ENCODE peak calls at places on chromosomes 6 and 20, in four cellular contexts. I is GM20000, S is B cell, P is foreskin fibroblast. U is an unnamed sample.

GRCh38 chr20:38412877-38413577 is 22.1 kb downstream of the SNHG17 start:
- DNase-seq in S (no peak), P (peak), I (no peak), U (no peak)

GRCh38 chr6:51569594-51569993 is 517.8 kb downstream of the PKHD1 start:
- DNase-seq in P (no peak), I (no peak), S (no peak), U (no peak)

GRCh38 chr6:31004285-31004684 is 6.0 kb upstream of the MUC22 start:
- DNase-seq in P (no peak), S (no peak), I (peak), U (no peak)

GRCh38 chr6:41682497-41682961 is 44.3 kb downstream of the MDFI start:
- DNase-seq in S (peak), I (peak), P (no peak), U (no peak)

GRCh38 chr6:134706806-134707205 is 243.1 kb downstream of the ALDH8A1 start:
- DNase-seq in P (peak), I (no peak), S (no peak), U (no peak)

GRCh38 chr20:19849341-19850189 is 91.5 kb downstream of the RIN2 start:
- DNase-seq in I (no peak), S (no peak), P (no peak), U (no peak)

GRCh38 chr6:38058022-38058421 is 238.5 kb downstream of the ZFAND3 start:
- DNase-seq in I (no peak), P (peak), S (no peak), U (peak)

GRCh38 chr6:52392944-52393343 is 27.2 kb upstream of the EFHC1 start:
- DNase-seq in S (no peak), I (no peak), P (peak), U (peak)

GRCh38 chr20:24778585-24779031 is 170.5 kb upstream of the CST7 start:
- DNase-seq in I (no peak), S (no peak), P (no peak), U (peak)

GRCh38 chr6:134720353-134721094 is 229.4 kb downstream of the ALDH8A1 start:
- DNase-seq in S (no peak), I (no peak), P (peak), U (no peak)

GRCh38 chr6:85453052-85453451 is 3.2 kb downstream of the NT5E start:
- DNase-seq in S (no peak), I (no peak), P (no peak), U (no peak)

GRCh38 chr6:11575408-11576033 is 38.0 kb downstream of the TMEM170B start:
- DNase-seq in S (peak), P (peak), I (peak), U (peak)

GRCh38 chr6:170131351-170131750 is 159.5 kb downstream of the DLL1 start:
- DNase-seq in I (no peak), S (no peak), P (no peak), U (no peak)

GRCh38 chr20:4109307-4109564 is 93.9 kb upstream of the RNF24 start:
- DNase-seq in I (no peak), S (no peak), P (no peak), U (no peak)

GRCh38 chr6:112027942-112028674 is 25.8 kb upstream of the CCN6 start:
- DNase-seq in I (no peak), S (peak), P (peak), U (no peak)

GRCh38 chr6:68967549-68968300 is 332.6 kb downstream of the ADGRB3 start:
- DNase-seq in P (peak), I (peak), S (peak), U (peak)

GRCh38 chr6:17045581-17046322 is 56.1 kb upstream of the STMND1 start:
- DNase-seq in P (peak), I (no peak), S (no peak), U (no peak)

GRCh38 chr6:106745824-106746610 is 116.6 kb downstream of the QRSL1 start:
- DNase-seq in S (no peak), I (no peak), P (no peak), U (peak)

GRCh38 chr20:24747015-24747712 is 201.9 kb upstream of the CST7 start:
- DNase-seq in S (no peak), P (no peak), I (no peak), U (no peak)

GRCh38 chr6:160951187-160952030 is 40.2 kb upstream of the MAP3K4 start:
- DNase-seq in S (no peak), P (no peak), I (no peak), U (no peak)

GRCh38 chr6:86712039-86712438 is 225.3 kb upstream of the HTR1E start:
- DNase-seq in S (no peak), P (no peak), I (no peak), U (no peak)

GRCh38 chr20:40758790-40759189 is 69.8 kb upstream of the MAFB start:
- DNase-seq in P (no peak), I (no peak), S (no peak), U (no peak)

GRCh38 chr6:35775031-35775430 is 1.4 kb upstream of the CLPSL2 start:
- DNase-seq in P (no peak), S (no peak), I (no peak), U (no peak)

GRCh38 chr6:91782789-91783188 is 1195.9 kb upstream of the MAP3K7 start:
- DNase-seq in S (no peak), P (no peak), I (no peak), U (peak)

GRCh38 chr6:166402582-166403277 is 20.0 kb upstream of the MPC1 start:
- DNase-seq in I (no peak), P (peak), S (no peak), U (no peak)

GRCh38 chr6:31676904-31677303 is 4.0 kb downstream of the LY6G5C start:
- DNase-seq in P (no peak), S (no peak), I (no peak), U (no peak)

GRCh38 chr6:36334343-36334742 is 2.3 kb downstream of the BNIP5 start:
- DNase-seq in P (no peak), I (no peak), S (no peak), U (no peak)

GRCh38 chr6:170251776-170252571 is 38.9 kb downstream of the DLL1 start:
- DNase-seq in I (no peak), P (no peak), S (no peak), U (no peak)

GRCh38 chr20:46705378-46705729 is 4.1 kb upstream of the SLC2A10 start:
- DNase-seq in S (no peak), I (no peak), P (peak), U (no peak)

GRCh38 chr6:43032326-43032725 is 10.9 kb downstream of the RRP36 start:
- DNase-seq in S (no peak), I (no peak), P (no peak), U (no peak)

GRCh38 chr6:25655746-25656145 is 3.7 kb downstream of the SCGN start:
- DNase-seq in P (no peak), I (no peak), S (no peak), U (peak)

GRCh38 chr20:58109126-58109880 is 119.2 kb downstream of the ANKRD60 start:
- DNase-seq in I (no peak), P (peak), S (no peak), U (peak)

GRCh38 chr6:152954443-152954842 is 28.4 kb downstream of the FBXO5 start:
- DNase-seq in I (peak), S (no peak), P (no peak), U (no peak)

GRCh38 chr6:158584236-158584651 is 24.4 kb downstream of the TMEM181 start:
- DNase-seq in I (no peak), S (no peak), P (no peak), U (no peak)

DNA sequence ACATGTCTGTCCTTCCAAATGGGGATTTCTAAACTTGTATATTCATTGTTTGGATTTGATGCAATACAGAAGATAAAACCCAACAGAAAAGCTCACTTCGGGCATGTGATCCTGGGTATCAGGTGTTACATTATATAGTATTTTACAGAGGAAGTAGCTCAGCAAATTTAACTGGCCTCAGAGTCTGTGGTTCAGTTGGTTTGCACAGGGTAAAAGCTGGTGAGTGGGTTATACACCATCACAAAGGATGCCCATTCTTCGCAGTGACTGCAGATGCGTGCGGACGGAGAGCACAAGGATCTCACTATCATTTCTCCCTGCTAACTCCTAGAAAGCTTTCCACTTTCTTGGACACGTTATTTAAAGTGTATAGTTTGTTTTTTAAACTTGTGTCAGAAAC is 236.7 kb downstream of the TMEM242 start:
- DNase-seq in S (no peak), P (no peak), I (no peak), U (no peak)
- TF ChIP-seq CTCF in S (no peak), P (no peak), I (no peak), U (no peak)

GRCh38 chr20:23179766-23180403 is 93.8 kb upstream of the CD93 start:
- DNase-seq in S (no peak), I (no peak), P (no peak), U (no peak)

GRCh38 chr20:23180451-23180921 is 94.4 kb upstream of the CD93 start:
- DNase-seq in S (no peak), P (no peak), I (no peak), U (no peak)

GRCh38 chr20:23174821-23175220 is 88.7 kb upstream of the CD93 start:
- DNase-seq in I (no peak), S (no peak), P (no peak), U (no peak)

DNA sequence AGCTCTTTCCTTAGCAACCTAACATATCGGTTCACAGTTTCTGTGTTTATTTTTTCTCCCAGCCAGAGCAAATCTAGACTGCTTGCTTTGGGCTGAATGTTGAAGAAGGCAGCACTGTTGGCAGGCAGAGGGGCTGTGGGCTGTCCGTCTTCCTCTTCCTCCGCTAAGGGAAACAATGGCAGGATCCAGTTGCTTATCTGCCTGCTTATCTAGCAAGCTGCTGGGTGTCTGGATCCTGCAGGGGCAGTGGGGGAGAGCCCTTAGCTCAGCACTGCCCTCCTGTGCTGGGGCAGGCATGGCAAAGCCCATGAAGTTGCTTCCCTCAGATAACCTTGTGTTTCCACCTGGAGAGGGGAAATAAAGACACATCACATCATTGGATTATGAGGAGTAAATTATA is 92.7 kb upstream of the CD93 start:
- DNase-seq in I (no peak), S (no peak), P (no peak), U (no peak)
- TF ChIP-seq CTCF in I (no peak), S (no peak), P (no peak), U (no peak)

DNA sequence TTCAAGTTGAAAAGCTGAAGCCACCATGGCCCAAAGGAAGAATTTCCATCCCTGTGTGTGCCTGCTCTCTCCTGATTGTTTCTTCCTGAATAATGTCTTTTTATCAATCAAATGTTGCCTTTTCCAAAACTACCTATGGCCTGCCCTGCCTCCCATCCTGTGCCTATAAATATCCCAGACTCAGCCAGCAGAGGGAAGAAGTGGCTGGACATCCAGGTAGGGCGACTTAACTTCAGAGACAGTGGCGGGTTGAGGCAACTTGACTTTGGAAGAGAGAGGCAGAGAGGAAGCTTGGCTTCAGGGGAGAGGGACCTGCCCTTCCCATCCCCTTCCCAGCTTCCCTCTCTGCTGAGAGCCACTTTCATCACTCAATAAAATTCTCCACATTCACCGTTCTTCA is 133.0 kb downstream of the LCA5 start:
- DNase-seq in S (no peak), P (no peak), I (no peak), U (no peak)
- TF ChIP-seq CTCF in S (no peak), P (no peak), I (no peak), U (no peak)

GRCh38 chr20:45487231-45487635 is 17.7 kb downstream of the WFDC2 start:
- DNase-seq in I (no peak), S (peak), P (no peak), U (no peak)
- TF ChIP-seq CTCF in I (no peak), S (peak), P (no peak), U (no peak)

GRCh38 chr20:17721802-17722486 is 22.2 kb downstream of the BANF2 start:
- DNase-seq in S (no peak), I (no peak), P (no peak), U (peak)
- TF ChIP-seq CTCF in S (no peak), I (no peak), P (no peak), U (peak)

GRCh38 chr20:31785089-31785488 is 34.1 kb upstream of the MYLK2 start:
- DNase-seq in I (no peak), S (no peak), P (peak), U (no peak)

GRCh38 chr20:31790401-31790800 is 28.8 kb upstream of the MYLK2 start:
- DNase-seq in I (no peak), S (no peak), P (no peak), U (no peak)

GRCh38 chr20:31788578-31788977 is 30.6 kb upstream of the MYLK2 start:
- DNase-seq in I (no peak), S (no peak), P (peak), U (peak)
- TF ChIP-seq CTCF in I (no peak), S (no peak), P (no peak), U (no peak)

GRCh38 chr20:50646483-50646996 is 44.8 kb downstream of the RIPOR3 start:
- DNase-seq in S (no peak), I (no peak), P (peak), U (peak)
- TF ChIP-seq CTCF in S (no peak), I (no peak), P (peak), U (peak)

DNA sequence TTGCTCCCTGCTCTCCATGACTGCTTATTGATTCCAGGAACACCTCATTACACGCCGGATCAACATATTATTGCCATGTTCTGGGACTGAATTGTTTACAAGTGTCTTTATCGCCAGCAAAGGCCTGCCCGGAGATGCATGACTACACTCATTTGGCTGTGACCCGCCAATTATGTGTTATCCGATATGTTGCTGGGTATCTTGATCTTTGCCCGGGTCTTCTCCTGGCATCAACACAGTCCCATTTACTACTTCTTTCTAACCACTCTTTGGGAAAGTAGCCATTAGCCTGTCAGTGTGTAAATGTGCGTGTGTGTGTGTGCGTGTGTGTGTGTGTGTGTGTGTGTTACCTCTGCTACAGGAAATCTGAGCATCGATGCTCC is 15.4 kb downstream of the LINC00237 start:
- DNase-seq in S (no peak), P (no peak), I (no peak), U (no peak)
- TF ChIP-seq CTCF in S (no peak), P (no peak), I (no peak), U (no peak)

GRCh38 chr6:144931172-144932035 is 646.3 kb downstream of the UTRN start:
- DNase-seq in S (peak), I (peak), P (peak), U (peak)
- TF ChIP-seq CTCF in S (peak), I (peak), P (peak), U (peak)

GRCh38 chr6:93419304-93420162 is at the start of gene EPHA7:
- DNase-seq in P (peak), S (peak), I (peak), U (no peak)

GRCh38 chr6:93418448-93419303 is 683 bp downstream of the EPHA7 start:
- DNase-seq in P (peak), I (peak), S (peak), U (no peak)

GRCh38 chr6:93418113-93418447 is 1.3 kb downstream of the EPHA7 start:
- DNase-seq in S (no peak), P (no peak), I (peak), U (no peak)

GRCh38 chr6:93416575-93417420 is 2.6 kb downstream of the EPHA7 start:
- DNase-seq in P (peak), I (peak), S (peak), U (no peak)

DNA sequence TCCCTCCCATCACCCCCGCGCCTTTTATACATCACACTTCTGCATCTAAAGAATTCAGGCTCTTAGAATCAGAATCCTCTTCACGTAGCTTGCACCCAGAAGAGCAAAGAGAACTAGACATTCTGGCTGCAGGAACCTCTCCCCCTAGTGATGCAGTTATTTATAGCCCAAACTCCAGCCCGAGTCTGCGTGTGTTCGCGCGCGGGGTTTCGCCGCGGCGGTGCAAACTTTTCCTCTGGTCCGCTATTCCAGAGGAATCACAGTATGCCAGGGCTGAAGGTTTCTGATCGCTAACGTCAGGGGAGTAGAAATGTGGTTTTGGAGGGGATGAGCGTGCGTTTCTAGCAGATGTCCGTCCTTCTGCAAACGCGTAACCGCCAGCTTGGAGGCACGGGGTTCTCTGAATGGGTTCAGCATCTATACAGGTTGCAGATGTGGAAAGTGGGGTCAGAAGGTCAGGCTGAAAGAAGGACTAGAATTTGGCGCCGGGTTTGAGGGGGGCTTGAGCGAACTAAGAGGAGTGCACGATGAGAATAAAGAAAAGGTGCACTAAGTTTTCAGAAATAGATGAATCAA is 1.9 kb downstream of the EPHA7 start:
- DNase-seq in P (peak), S (no peak), I (peak), U (no peak)
- TF ChIP-seq CTCF in P (no peak), S (no peak), I (no peak), U (no peak)